ENCODE peak calls at places on chromosomes 12 and 14, in four cellular contexts. One of them, this sample, is unnamed.

GRCh38 chr12:60345442-60345841 is 749.6 kb downstream of the SLC16A7 start:
- DNase-seq in cardiac fibroblast: no peak
- DNase-seq in AG09309: no peak
- DNase-seq in A549: no peak
- DNase-seq in this sample: no peak

GRCh38 chr12:70332236-70332635 is 33.9 kb upstream of the KCNMB4 start:
- DNase-seq in A549: no peak
- DNase-seq in cardiac fibroblast: no peak
- DNase-seq in AG09309: no peak
- DNase-seq in this sample: no peak

GRCh38 chr12:94545937-94546771 is 86.5 kb upstream of the CEP83 start:
- DNase-seq in cardiac fibroblast: peak
- DNase-seq in A549: peak
- DNase-seq in AG09309: peak
- DNase-seq in this sample: no peak

GRCh38 chr12:128850400-128850799 is 2.9 kb upstream of the GLT1D1 start:
- DNase-seq in A549: no peak
- DNase-seq in AG09309: no peak
- DNase-seq in cardiac fibroblast: no peak
- DNase-seq in this sample: no peak

GRCh38 chr14:34780646-34781045 is 66.3 kb upstream of the CFL2 start:
- DNase-seq in AG09309: no peak
- DNase-seq in A549: no peak
- DNase-seq in cardiac fibroblast: no peak
- DNase-seq in this sample: no peak

GRCh38 chr14:50060871-50061663 is 55.3 kb downstream of the VCPKMT start:
- DNase-seq in cardiac fibroblast: peak
- DNase-seq in A549: peak
- DNase-seq in AG09309: peak
- DNase-seq in this sample: peak

GRCh38 chr12:132593521-132593920 is 16.9 kb downstream of the LRCOL1 start:
- DNase-seq in AG09309: no peak
- DNase-seq in A549: no peak
- DNase-seq in cardiac fibroblast: no peak
- DNase-seq in this sample: no peak

GRCh38 chr14:70808023-70808401 is 1.3 kb downstream of the MAP3K9 start:
- DNase-seq in cardiac fibroblast: no peak
- DNase-seq in A549: peak
- DNase-seq in AG09309: no peak
- DNase-seq in this sample: no peak

GRCh38 chr14:20578784-20579502 is 8.9 kb downstream of the RNASE11 start:
- DNase-seq in cardiac fibroblast: no peak
- DNase-seq in A549: no peak
- DNase-seq in AG09309: no peak
- DNase-seq in this sample: no peak

GRCh38 chr12:79055926-79056674 is 191.5 kb downstream of the SYT1 start:
- DNase-seq in AG09309: peak
- DNase-seq in A549: peak
- DNase-seq in cardiac fibroblast: peak
- DNase-seq in this sample: peak

GRCh38 chr12:113413488-113413939 is 8.7 kb upstream of the SDSL start:
- DNase-seq in A549: peak
- DNase-seq in AG09309: no peak
- DNase-seq in cardiac fibroblast: peak
- DNase-seq in this sample: no peak

GRCh38 chr14:63654346-63654745 is 12.7 kb upstream of the WDR89 start:
- DNase-seq in A549: no peak
- DNase-seq in cardiac fibroblast: no peak
- DNase-seq in AG09309: peak
- DNase-seq in this sample: no peak

GRCh38 chr12:108060054-108060453 is 69.0 kb upstream of the WSCD2 start:
- DNase-seq in cardiac fibroblast: no peak
- DNase-seq in AG09309: no peak
- DNase-seq in A549: no peak
- DNase-seq in this sample: no peak

GRCh38 chr14:56159066-56159465 is 40.9 kb downstream of the PELI2 start:
- DNase-seq in AG09309: no peak
- DNase-seq in cardiac fibroblast: no peak
- DNase-seq in A549: no peak
- DNase-seq in this sample: no peak

GRCh38 chr12:90970471-90970870 is 15.5 kb upstream of the CCER1 start:
- DNase-seq in A549: no peak
- DNase-seq in cardiac fibroblast: peak
- DNase-seq in AG09309: no peak
- DNase-seq in this sample: no peak

GRCh38 chr12:48185181-48185919 is 1.9 kb downstream of the CCDC184 start:
- DNase-seq in cardiac fibroblast: no peak
- DNase-seq in A549: no peak
- DNase-seq in AG09309: no peak
- DNase-seq in this sample: no peak
- H3K4me3 ChIP-seq in cardiac fibroblast: no peak
- H3K4me3 ChIP-seq in A549: no peak
- H3K4me3 ChIP-seq in AG09309: no peak
- H3K4me3 ChIP-seq in this sample: no peak

GRCh38 chr12:125186471-125187147 is 121.4 kb downstream of the AACS start:
- DNase-seq in AG09309: no peak
- DNase-seq in cardiac fibroblast: no peak
- DNase-seq in A549: no peak
- DNase-seq in this sample: no peak

GRCh38 chr12:125185311-125185739 is 120.1 kb downstream of the AACS start:
- DNase-seq in A549: no peak
- DNase-seq in cardiac fibroblast: no peak
- DNase-seq in AG09309: no peak
- DNase-seq in this sample: no peak

GRCh38 chr12:125187148-125187733 is 122.0 kb downstream of the AACS start:
- DNase-seq in A549: no peak
- DNase-seq in cardiac fibroblast: no peak
- DNase-seq in AG09309: no peak
- DNase-seq in this sample: no peak

GRCh38 chr12:125184213-125184952 is 119.1 kb downstream of the AACS start:
- DNase-seq in cardiac fibroblast: no peak
- DNase-seq in AG09309: no peak
- DNase-seq in A549: no peak
- DNase-seq in this sample: no peak

GRCh38 chr12:125185740-125186470 is 120.7 kb downstream of the AACS start:
- DNase-seq in AG09309: peak
- DNase-seq in cardiac fibroblast: peak
- DNase-seq in A549: peak
- DNase-seq in this sample: peak
- H3K4me3 ChIP-seq in AG09309: peak
- H3K4me3 ChIP-seq in cardiac fibroblast: peak
- H3K4me3 ChIP-seq in A549: peak
- H3K4me3 ChIP-seq in this sample: peak

DNA sequence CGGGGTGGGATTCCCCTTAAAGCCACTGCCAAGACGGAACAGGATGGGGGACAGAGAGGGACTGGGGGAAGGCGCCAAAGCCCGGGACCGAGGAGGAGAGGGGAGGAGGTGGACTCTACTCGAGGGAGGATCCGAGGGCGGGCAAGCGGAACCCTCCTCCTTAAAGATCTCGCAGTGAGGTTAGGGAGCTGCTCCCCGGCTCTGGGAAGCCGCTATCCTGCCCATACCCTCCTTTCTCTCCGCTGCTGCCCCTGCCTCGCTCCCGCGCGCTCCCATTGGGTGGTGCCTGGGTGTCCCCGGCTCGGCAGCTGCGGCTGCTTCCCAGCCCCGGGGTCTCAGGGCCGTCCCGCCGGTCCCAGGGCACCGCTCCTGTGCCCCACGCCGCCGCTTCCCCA is 16.4 kb downstream of the KRT18 start:
- DNase-seq in cardiac fibroblast: peak
- DNase-seq in AG09309: no peak
- DNase-seq in A549: no peak
- DNase-seq in this sample: no peak
- H3K4me3 ChIP-seq in cardiac fibroblast: peak
- H3K4me3 ChIP-seq in AG09309: peak
- H3K4me3 ChIP-seq in A549: no peak
- H3K4me3 ChIP-seq in this sample: peak

GRCh38 chr12:67365131-67365530 is 96.0 kb downstream of the CAND1 start:
- DNase-seq in AG09309: no peak
- DNase-seq in cardiac fibroblast: no peak
- DNase-seq in A549: no peak
- DNase-seq in this sample: no peak

GRCh38 chr12:67367843-67368242 is 98.7 kb downstream of the CAND1 start:
- DNase-seq in A549: no peak
- DNase-seq in cardiac fibroblast: no peak
- DNase-seq in AG09309: no peak
- DNase-seq in this sample: no peak

GRCh38 chr12:67362526-67362925 is 93.4 kb downstream of the CAND1 start:
- DNase-seq in AG09309: no peak
- DNase-seq in A549: no peak
- DNase-seq in cardiac fibroblast: no peak
- DNase-seq in this sample: no peak

GRCh38 chr12:67364228-67364627 is 95.1 kb downstream of the CAND1 start:
- DNase-seq in cardiac fibroblast: no peak
- DNase-seq in A549: no peak
- DNase-seq in AG09309: no peak
- DNase-seq in this sample: no peak

DNA sequence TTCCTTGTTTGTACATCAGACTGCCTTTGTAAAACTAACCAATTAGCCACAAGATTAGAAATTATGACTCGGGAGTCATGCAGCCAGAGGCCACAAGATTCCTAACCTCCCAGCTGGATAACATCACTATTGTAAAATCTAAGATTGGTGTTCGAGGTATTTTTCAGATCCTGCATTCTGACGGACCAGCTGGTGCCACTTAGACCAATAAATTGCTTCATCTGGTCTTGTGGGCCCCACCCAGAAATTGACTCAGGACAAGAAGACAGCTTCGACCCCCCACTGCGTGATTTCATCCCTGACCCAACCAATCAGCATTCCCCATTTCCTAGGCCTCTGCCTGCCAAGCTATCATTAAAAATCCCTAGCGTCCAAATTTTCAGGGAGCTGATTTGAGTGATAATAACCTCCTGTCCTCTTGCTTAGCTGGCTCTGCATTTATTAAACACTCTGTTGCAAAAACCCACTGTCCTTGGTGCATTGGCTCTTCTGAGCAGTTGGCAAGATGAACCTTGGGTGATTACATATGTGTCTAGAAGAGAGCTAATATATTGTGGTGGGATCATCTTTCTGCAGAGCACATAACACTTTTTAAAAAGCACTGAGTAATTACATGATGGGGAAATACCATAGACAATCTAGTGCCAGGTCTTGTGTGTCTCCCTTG is 97.5 kb downstream of the CAND1 start:
- DNase-seq in AG09309: peak
- DNase-seq in cardiac fibroblast: peak
- DNase-seq in A549: no peak
- DNase-seq in this sample: peak
- H3K4me3 ChIP-seq in AG09309: no peak
- H3K4me3 ChIP-seq in cardiac fibroblast: no peak
- H3K4me3 ChIP-seq in A549: no peak
- H3K4me3 ChIP-seq in this sample: no peak

DNA sequence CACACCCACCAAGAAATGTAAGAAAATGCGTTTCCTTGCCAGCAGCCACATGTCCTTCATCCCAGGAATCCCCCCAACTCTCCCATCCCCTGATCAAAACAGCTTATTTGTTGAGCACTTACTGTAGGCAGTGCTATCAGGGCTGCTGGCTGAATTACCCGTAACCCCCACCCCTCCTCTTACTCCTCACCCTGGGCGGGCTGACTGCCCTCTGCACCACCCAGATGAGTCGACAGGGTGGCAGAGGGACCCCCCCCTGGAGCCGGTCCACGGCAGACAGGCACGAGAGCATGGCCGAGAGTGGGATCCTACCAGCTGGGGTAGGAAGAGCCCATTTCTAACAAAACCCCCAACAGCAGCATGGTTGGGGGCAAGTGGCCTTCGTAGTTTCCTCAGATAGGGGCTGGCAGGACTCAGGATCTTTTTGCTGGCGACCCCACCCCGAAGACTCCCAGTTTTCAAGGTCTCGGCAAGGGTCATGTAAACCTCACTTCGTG is 1.1 kb upstream of the RHOF start:
- DNase-seq in AG09309: no peak
- DNase-seq in A549: no peak
- DNase-seq in cardiac fibroblast: no peak
- DNase-seq in this sample: no peak
- H3K4me3 ChIP-seq in AG09309: peak
- H3K4me3 ChIP-seq in A549: peak
- H3K4me3 ChIP-seq in cardiac fibroblast: peak
- H3K4me3 ChIP-seq in this sample: peak

GRCh38 chr12:124333724-124334123 is 38.8 kb downstream of the RFLNA start:
- DNase-seq in A549: no peak
- DNase-seq in AG09309: no peak
- DNase-seq in cardiac fibroblast: no peak
- DNase-seq in this sample: no peak

GRCh38 chr12:124334266-124334665 is 39.4 kb downstream of the RFLNA start:
- DNase-seq in AG09309: no peak
- DNase-seq in A549: no peak
- DNase-seq in cardiac fibroblast: no peak
- DNase-seq in this sample: no peak

GRCh38 chr12:124334976-124335375 is 40.1 kb downstream of the RFLNA start:
- DNase-seq in A549: no peak
- DNase-seq in cardiac fibroblast: no peak
- DNase-seq in AG09309: no peak
- DNase-seq in this sample: no peak

GRCh38 chr12:124332068-124332672 is 37.3 kb downstream of the RFLNA start:
- DNase-seq in cardiac fibroblast: no peak
- DNase-seq in AG09309: no peak
- DNase-seq in A549: peak
- DNase-seq in this sample: no peak

DNA sequence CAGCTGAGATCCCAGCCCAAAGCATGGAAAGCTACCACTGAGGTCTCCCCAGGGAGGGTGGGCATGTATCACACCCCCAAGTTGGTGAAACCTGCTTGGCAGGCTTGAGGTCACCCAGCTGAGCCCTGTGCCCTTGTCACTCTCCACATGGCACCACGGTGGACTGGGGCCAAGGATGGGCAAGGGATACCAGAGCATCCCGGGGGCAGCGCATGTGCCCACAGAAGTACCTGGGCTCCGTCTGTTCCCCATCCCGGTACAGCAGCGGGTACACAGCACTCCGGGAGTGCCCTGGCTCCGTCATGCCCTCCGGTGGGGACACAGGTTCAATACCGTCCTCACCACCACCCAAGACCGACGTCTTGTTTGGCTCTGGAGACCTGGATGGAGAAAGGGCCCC is 38.0 kb downstream of the RFLNA start:
- DNase-seq in cardiac fibroblast: no peak
- DNase-seq in AG09309: no peak
- DNase-seq in A549: no peak
- DNase-seq in this sample: no peak
- H3K4me3 ChIP-seq in cardiac fibroblast: no peak
- H3K4me3 ChIP-seq in AG09309: no peak
- H3K4me3 ChIP-seq in A549: no peak
- H3K4me3 ChIP-seq in this sample: no peak

GRCh38 chr14:59919582-59920377 is at the start of gene LRRC9:
- DNase-seq in cardiac fibroblast: peak
- DNase-seq in A549: no peak
- DNase-seq in AG09309: no peak
- DNase-seq in this sample: no peak
- H3K4me3 ChIP-seq in cardiac fibroblast: peak
- H3K4me3 ChIP-seq in A549: peak
- H3K4me3 ChIP-seq in AG09309: peak
- H3K4me3 ChIP-seq in this sample: peak

DNA sequence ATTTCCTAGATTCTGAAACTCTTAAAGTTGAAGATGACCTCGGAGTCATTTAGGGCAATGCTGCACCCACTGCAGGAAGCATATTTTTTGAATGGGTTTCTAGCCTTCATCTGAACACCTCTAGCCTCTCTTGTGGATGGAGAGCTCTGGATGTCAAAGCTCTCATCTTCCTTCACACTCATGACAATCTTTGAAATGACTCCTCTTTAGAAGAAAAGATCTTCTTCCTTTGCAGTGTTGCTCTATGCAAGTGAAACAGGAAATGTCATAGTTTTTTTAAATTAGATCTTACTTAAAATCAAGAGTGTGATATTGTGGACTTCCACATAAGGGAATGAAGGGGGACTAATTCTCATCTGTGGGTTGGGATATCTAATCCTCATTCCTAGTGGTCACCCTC is 86.3 kb upstream of the GRIP1 start:
- DNase-seq in A549: no peak
- DNase-seq in AG09309: no peak
- DNase-seq in cardiac fibroblast: no peak
- DNase-seq in this sample: no peak
- H3K4me3 ChIP-seq in A549: no peak
- H3K4me3 ChIP-seq in AG09309: no peak
- H3K4me3 ChIP-seq in cardiac fibroblast: no peak
- H3K4me3 ChIP-seq in this sample: no peak

This sample was measured in skeletal muscle cell.